ENCODE peak calls at places on chromosomes 6 and 20, in six cellular contexts. One of them, this sample, is unnamed.
A peak's percentile ranks its signal among the peaks of the same experiment; 100 is the strongest.

GRCh38 chr20:48975955-48976354 is 54.4 kb downstream of the ARFGEF2 start:
- DNase-seq in iPS-NIHi11: no peak
- DNase-seq in ELR: no peak
- DNase-seq in activated CD4-positive, alpha-beta T cell treated with anti-CD3 and anti-CD28 coated beads, Interleukin-2, amount 50 U/mL, for 4 hours: no peak
- DNase-seq in CD4-positive, alpha-beta T cell: no peak
- DNase-seq in left ventricle myocardium superior: no peak
- DNase-seq in this sample: no peak

GRCh38 chr20:62433655-62434054 is 6.3 kb upstream of the RBBP8NL start:
- DNase-seq in CD4-positive, alpha-beta T cell: no peak
- DNase-seq in activated CD4-positive, alpha-beta T cell treated with anti-CD3 and anti-CD28 coated beads, Interleukin-2, amount 50 U/mL, for 4 hours: no peak
- DNase-seq in iPS-NIHi11: no peak
- DNase-seq in ELR: no peak
- DNase-seq in left ventricle myocardium superior: peak; percentile 61
- DNase-seq in this sample: peak; percentile 31

GRCh38 chr6:166677941-166678340 is 50.9 kb upstream of the RPS6KA2 start:
- DNase-seq in iPS-NIHi11: no peak
- DNase-seq in activated CD4-positive, alpha-beta T cell treated with anti-CD3 and anti-CD28 coated beads, Interleukin-2, amount 50 U/mL, for 4 hours: no peak
- DNase-seq in ELR: no peak
- DNase-seq in left ventricle myocardium superior: no peak
- DNase-seq in CD4-positive, alpha-beta T cell: no peak
- DNase-seq in this sample: no peak

GRCh38 chr6:30544666-30545272 is 11.5 kb downstream of the GNL1 start:
- DNase-seq in iPS-NIHi11: peak; percentile 47
- DNase-seq in left ventricle myocardium superior: no peak
- DNase-seq in CD4-positive, alpha-beta T cell: no peak
- DNase-seq in activated CD4-positive, alpha-beta T cell treated with anti-CD3 and anti-CD28 coated beads, Interleukin-2, amount 50 U/mL, for 4 hours: no peak
- DNase-seq in ELR: peak; percentile 89
- DNase-seq in this sample: no peak

GRCh38 chr6:14616611-14617010 is 499.0 kb downstream of the CD83 start:
- DNase-seq in ELR: no peak
- DNase-seq in activated CD4-positive, alpha-beta T cell treated with anti-CD3 and anti-CD28 coated beads, Interleukin-2, amount 50 U/mL, for 4 hours: no peak
- DNase-seq in CD4-positive, alpha-beta T cell: no peak
- DNase-seq in left ventricle myocardium superior: no peak
- DNase-seq in iPS-NIHi11: no peak
- DNase-seq in this sample: no peak

GRCh38 chr20:52226370-52226769 is 34.8 kb upstream of the ZFP64 start:
- DNase-seq in iPS-NIHi11: no peak
- DNase-seq in left ventricle myocardium superior: no peak
- DNase-seq in CD4-positive, alpha-beta T cell: no peak
- DNase-seq in activated CD4-positive, alpha-beta T cell treated with anti-CD3 and anti-CD28 coated beads, Interleukin-2, amount 50 U/mL, for 4 hours: no peak
- DNase-seq in ELR: no peak
- DNase-seq in this sample: no peak

GRCh38 chr20:14127831-14128230 is 132.5 kb downstream of the MACROD2 start:
- DNase-seq in ELR: no peak
- DNase-seq in CD4-positive, alpha-beta T cell: no peak
- DNase-seq in left ventricle myocardium superior: no peak
- DNase-seq in iPS-NIHi11: no peak
- DNase-seq in activated CD4-positive, alpha-beta T cell treated with anti-CD3 and anti-CD28 coated beads, Interleukin-2, amount 50 U/mL, for 4 hours: no peak
- DNase-seq in this sample: no peak

GRCh38 chr6:36852481-36853147 is 13.4 kb upstream of the CPNE5 start:
- DNase-seq in CD4-positive, alpha-beta T cell: no peak
- DNase-seq in ELR: peak; percentile 89
- DNase-seq in activated CD4-positive, alpha-beta T cell treated with anti-CD3 and anti-CD28 coated beads, Interleukin-2, amount 50 U/mL, for 4 hours: no peak
- DNase-seq in left ventricle myocardium superior: no peak
- DNase-seq in iPS-NIHi11: no peak
- DNase-seq in this sample: no peak

GRCh38 chr6:11162262-11162661 is 50.7 kb upstream of the ERVFRD-1 start:
- DNase-seq in activated CD4-positive, alpha-beta T cell treated with anti-CD3 and anti-CD28 coated beads, Interleukin-2, amount 50 U/mL, for 4 hours: no peak
- DNase-seq in CD4-positive, alpha-beta T cell: no peak
- DNase-seq in left ventricle myocardium superior: no peak
- DNase-seq in iPS-NIHi11: no peak
- DNase-seq in ELR: no peak
- DNase-seq in this sample: no peak

GRCh38 chr6:90194371-90194841 is 102.2 kb downstream of the BACH2 start:
- DNase-seq in iPS-NIHi11: no peak
- DNase-seq in CD4-positive, alpha-beta T cell: peak; percentile 13
- DNase-seq in activated CD4-positive, alpha-beta T cell treated with anti-CD3 and anti-CD28 coated beads, Interleukin-2, amount 50 U/mL, for 4 hours: no peak
- DNase-seq in ELR: peak; percentile 82
- DNase-seq in left ventricle myocardium superior: no peak
- DNase-seq in this sample: no peak

GRCh38 chr6:90217621-90218496 is 78.8 kb downstream of the BACH2 start:
- DNase-seq in iPS-NIHi11: peak; percentile 79
- DNase-seq in activated CD4-positive, alpha-beta T cell treated with anti-CD3 and anti-CD28 coated beads, Interleukin-2, amount 50 U/mL, for 4 hours: peak; percentile 32
- DNase-seq in left ventricle myocardium superior: no peak
- DNase-seq in CD4-positive, alpha-beta T cell: peak; percentile 53
- DNase-seq in ELR: peak; percentile 9
- DNase-seq in this sample: no peak

GRCh38 chr20:6764619-6765018 is 2.9 kb upstream of the BMP2 start:
- DNase-seq in left ventricle myocardium superior: no peak
- DNase-seq in ELR: no peak
- DNase-seq in iPS-NIHi11: no peak
- DNase-seq in CD4-positive, alpha-beta T cell: no peak
- DNase-seq in activated CD4-positive, alpha-beta T cell treated with anti-CD3 and anti-CD28 coated beads, Interleukin-2, amount 50 U/mL, for 4 hours: no peak
- DNase-seq in this sample: no peak

GRCh38 chr6:27293436-27294152 is 18.5 kb downstream of the POM121L2 start:
- DNase-seq in activated CD4-positive, alpha-beta T cell treated with anti-CD3 and anti-CD28 coated beads, Interleukin-2, amount 50 U/mL, for 4 hours: no peak
- DNase-seq in left ventricle myocardium superior: no peak
- DNase-seq in CD4-positive, alpha-beta T cell: no peak
- DNase-seq in ELR: peak; percentile 85
- DNase-seq in iPS-NIHi11: no peak
- DNase-seq in this sample: no peak